ENCODE peak calls at places on chromosome 5, in five cellular contexts. J, X, L, P and H are unnamed samples.

GRCh38 chr5:14737309-14737708 is 72.8 kb downstream of the OTULIN start:
- DNase-seq in J (no peak), X (no peak), L (no peak), P (no peak), H (no peak)

GRCh38 chr5:21802869-21803490 is 1050.2 kb downstream of the CDH12 start:
- DNase-seq in J (no peak), X (no peak), L (peak), P (no peak), H (no peak)

GRCh38 chr5:163718256-163718655 is 212.8 kb downstream of the MAT2B start:
- DNase-seq in J (no peak), X (no peak), L (no peak), P (no peak), H (no peak)

GRCh38 chr5:176596689-176597416 is 13.1 kb downstream of the GPRIN1 start:
- DNase-seq in J (peak), X (no peak), L (no peak), P (peak), H (peak)

GRCh38 chr5:76657683-76658311 is 34.6 kb upstream of the F2RL2 start:
- DNase-seq in J (no peak), X (no peak), L (no peak), P (no peak), H (no peak)

GRCh38 chr5:177499842-177500241 is 2.4 kb upstream of the PDLIM7 start:
- DNase-seq in J (no peak), X (no peak), L (no peak), P (no peak), H (no peak)

GRCh38 chr5:172303090-172303995 is 19.8 kb upstream of the UBTD2 start:
- DNase-seq in J (no peak), X (no peak), L (no peak), P (no peak), H (no peak)

GRCh38 chr5:72071906-72072305 is 35.4 kb upstream of the MAP1B start:
- DNase-seq in J (no peak), X (no peak), L (no peak), P (no peak), H (no peak)

GRCh38 chr5:59905217-59905616 is 11.7 kb upstream of the PDE4D start:
- DNase-seq in J (no peak), X (no peak), L (no peak), P (no peak), H (no peak)